ENCODE peak calls at places on chromosomes 1 and 21, in eight cellular contexts. J is pancreas, R is IMR-90, Q is AG04450, N is neuronal stem cell, G is HCT116, F is endodermal cell, L is A549. V is an unnamed sample.
A peak's percentile ranks its signal among the peaks of the same experiment; 100 is the strongest.

GRCh38 chr1:240234477-240235225 is 143.0 kb downstream of the FMN2 start:
- DNase-seq in N (no peak), G (no peak), R (peak; percentile 83), J (no peak), Q (no peak), L (no peak), F (no peak), V (no peak)

GRCh38 chr1:242828828-242829227 is 304.3 kb upstream of the PLD5 start:
- DNase-seq in G (no peak), F (no peak), J (no peak), R (no peak), N (peak; percentile 66), Q (no peak), L (no peak), V (no peak)

GRCh38 chr1:230167419-230167852 is 100.4 kb downstream of the GALNT2 start:
- DNase-seq in N (no peak), F (peak; percentile 72), Q (no peak), L (peak; percentile 62), G (peak; percentile 59), R (peak; percentile 62), J (no peak), V (peak; percentile 14)

GRCh38 chr1:203308205-203309114 is 3.1 kb downstream of the BTG2 start:
- DNase-seq in G (no peak), F (no peak), N (no peak), R (no peak), L (no peak), Q (no peak), J (no peak), V (no peak)

GRCh38 chr1:99789715-99790114 is 23.3 kb upstream of the FRRS1 start:
- DNase-seq in J (no peak), N (no peak), R (no peak), Q (no peak), G (no peak), F (no peak), L (no peak), V (no peak)

GRCh38 chr1:231020139-231020601 is 19.9 kb downstream of the FAM89A start:
- DNase-seq in F (peak; percentile 61), N (no peak), R (peak; percentile 28), L (no peak), Q (no peak), J (no peak), G (no peak), V (no peak)

GRCh38 chr1:62423580-62424242 is 13.1 kb upstream of the USP1 start:
- DNase-seq in F (no peak), L (no peak), G (no peak), R (no peak), N (no peak), Q (no peak), J (no peak), V (no peak)

GRCh38 chr1:153288634-153289275 is 24.0 kb downstream of the PGLYRP3 start:
- DNase-seq in F (peak; percentile 91), Q (no peak), G (peak; percentile 27), N (no peak), L (peak; percentile 71), R (no peak), J (no peak), V (no peak)

GRCh38 chr21:21730524-21730923 is 732.3 kb downstream of the NCAM2 start:
- DNase-seq in N (no peak), L (no peak), G (no peak), F (no peak), Q (no peak), J (no peak), R (peak; percentile 32), V (no peak)

GRCh38 chr1:182418929-182419328 is 18.5 kb upstream of the TEDDM1 start:
- DNase-seq in F (no peak), L (no peak), R (no peak), J (no peak), Q (no peak), N (no peak), G (no peak), V (no peak)

GRCh38 chr1:203129501-203130231 is 2.1 kb downstream of the ADORA1 start:
- DNase-seq in R (no peak), L (no peak), J (peak; percentile 58), F (peak; percentile 39), Q (no peak), N (no peak), G (no peak), V (peak; percentile 92)

GRCh38 chr1:44747878-44748277 is 8.2 kb downstream of the KIF2C start:
- DNase-seq in J (no peak), L (no peak), R (no peak), Q (no peak), F (no peak), N (no peak), G (no peak), V (no peak)

GRCh38 chr1:61839702-61840101 is 97.4 kb downstream of the PATJ start:
- DNase-seq in F (no peak), G (no peak), L (no peak), R (peak; percentile 80), J (no peak), Q (no peak), N (no peak), V (no peak)

GRCh38 chr1:94324168-94324544 is 86.8 kb upstream of the ARHGAP29 start:
- DNase-seq in F (no peak), N (no peak), R (peak; percentile 30), L (no peak), J (no peak), G (no peak), Q (no peak), V (no peak)

GRCh38 chr21:34815831-34816700 is 147.3 kb downstream of the CLIC6 start:
- DNase-seq in F (no peak), R (peak; percentile 42), J (no peak), L (no peak), N (no peak), G (no peak), Q (no peak), V (no peak)
- H3K27ac ChIP-seq in F (no peak overlapping the region), R (peak overlapping the region; percentile 60), J (no peak overlapping the region), L (peak overlapping the region; percentile 95), N (no peak overlapping the region), G (no peak overlapping the region), Q (peak overlapping the region; percentile 99), V (no peak overlapping the region)

GRCh38 chr1:157958280-157958679 is 35.2 kb upstream of the KIRREL1 start:
- DNase-seq in J (no peak), L (no peak), N (no peak), Q (no peak), F (no peak), G (no peak), R (no peak), V (no peak)

GRCh38 chr1:157955860-157956259 is 37.6 kb upstream of the KIRREL1 start:
- DNase-seq in N (no peak), R (no peak), F (no peak), G (no peak), L (no peak), J (no peak), Q (no peak), V (no peak)

GRCh38 chr1:157952601-157953000 is 40.8 kb upstream of the KIRREL1 start:
- DNase-seq in L (no peak), N (no peak), J (no peak), F (no peak), Q (no peak), G (no peak), R (no peak), V (no peak)

GRCh38 chr1:157956754-157957153 is 36.7 kb upstream of the KIRREL1 start:
- DNase-seq in L (no peak), G (no peak), R (no peak), N (no peak), J (no peak), Q (no peak), F (no peak), V (no peak)

DNA sequence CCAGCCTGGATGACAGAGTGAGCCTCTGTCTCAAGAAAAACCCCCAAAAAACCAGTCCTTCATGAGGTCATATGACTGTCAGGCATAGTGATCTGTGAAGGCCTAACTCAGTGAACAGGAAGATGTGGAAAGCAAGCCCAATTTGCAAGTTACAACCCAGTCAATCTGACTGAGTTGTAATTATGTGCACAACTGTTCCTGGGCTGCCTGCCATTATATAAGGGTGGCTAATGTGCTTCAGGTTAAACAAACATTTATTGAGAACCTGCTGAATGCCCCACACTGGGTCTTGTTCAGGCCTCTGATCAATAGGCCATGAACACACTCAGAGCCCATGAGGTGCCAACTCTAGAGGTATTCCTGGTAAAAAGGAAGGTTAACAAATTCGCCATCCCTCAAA is 38.2 kb upstream of the KIRREL1 start:
- DNase-seq in J (no peak), N (no peak), F (no peak), Q (no peak), R (no peak), G (no peak), L (no peak), V (no peak)
- H3K27ac ChIP-seq in J (no peak overlapping the region), N (no peak overlapping the region), F (no peak overlapping the region), Q (no peak overlapping the region), R (no peak overlapping the region), G (no peak overlapping the region), L (no peak overlapping the region), V (no peak overlapping the region)

GRCh38 chr1:151583796-151584195 is 28.1 kb upstream of the SNX27 start:
- DNase-seq in Q (no peak), G (no peak), R (no peak), J (no peak), L (no peak), N (no peak), F (no peak), V (no peak)

GRCh38 chr1:151579436-151580225 is 32.2 kb upstream of the SNX27 start:
- DNase-seq in G (no peak), J (no peak), N (no peak), F (no peak), R (peak; percentile 82), Q (peak; percentile 21), L (no peak), V (no peak)

GRCh38 chr1:151581946-151582345 is 29.9 kb upstream of the SNX27 start:
- DNase-seq in F (no peak), R (no peak), Q (no peak), G (no peak), N (no peak), L (no peak), J (no peak), V (peak; percentile 35)

GRCh38 chr1:151578941-151579340 is 32.9 kb upstream of the SNX27 start:
- DNase-seq in G (no peak), L (no peak), J (no peak), R (no peak), Q (no peak), N (no peak), F (no peak), V (no peak)

DNA sequence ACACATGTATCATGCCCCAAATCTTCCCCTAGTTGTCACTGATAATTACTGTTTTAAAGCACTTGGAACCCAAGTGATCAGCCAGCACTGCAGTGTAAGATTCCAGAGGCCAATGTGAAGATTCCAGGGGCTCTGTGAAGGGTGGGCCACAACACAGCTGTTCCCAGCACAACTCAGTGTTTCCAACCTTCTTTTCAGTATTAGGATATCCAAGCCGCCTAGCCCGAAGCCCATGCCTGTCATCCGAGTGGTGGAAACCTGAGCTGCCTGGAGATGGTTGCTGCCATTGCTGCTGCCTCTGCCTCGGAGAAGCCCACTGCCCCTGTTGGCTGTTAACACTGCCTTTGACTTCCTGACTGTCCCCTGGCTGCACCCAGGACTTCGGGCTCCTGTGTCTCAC is 30.4 kb upstream of the SNX27 start:
- DNase-seq in G (no peak), L (no peak), Q (no peak), R (no peak), F (no peak), N (no peak), J (no peak), V (no peak)
- H3K27ac ChIP-seq in G (no peak overlapping the region), L (no peak overlapping the region), Q (no peak overlapping the region), R (no peak overlapping the region), F (no peak overlapping the region), N (no peak overlapping the region), J (no peak overlapping the region), V (no peak overlapping the region)

GRCh38 chr1:41745022-41745421 is 173.7 kb downstream of the HIVEP3 start:
- DNase-seq in J (no peak), Q (no peak), R (no peak), G (no peak), L (no peak), F (no peak), N (no peak), V (no peak)
- H3K27ac ChIP-seq in J (no peak overlapping the region), Q (no peak overlapping the region), R (no peak overlapping the region), G (no peak overlapping the region), L (no peak overlapping the region), F (no peak overlapping the region), N (no peak overlapping the region), V (no peak overlapping the region)

V was measured in thyroid gland.